ENCODE peak calls at places on chromosomes 6 and 20, in ten cellular contexts. P is COLO829; X is breast epithelium; Y is kidney epithelial cell; O is fibroblast of mammary gland; N is heart right ventricle; W is activated T-cell treated with anti-CD3 and anti-CD28 coated beads, Interleukin-2, amount 50 U/mL, for 24 hours; Q is NCI-H1417; T is lung microvascular endothelial cell; L is effector memory CD8-positive, alpha-beta T cell. G is an unnamed sample.

GRCh38 chr6:37906121-37906520 is 86.6 kb downstream of the ZFAND3 start:
- DNase-seq in P (no peak), X (no peak), Y (no peak), O (no peak), N (no peak), W (no peak), Q (no peak), T (peak), L (no peak), G (no peak)

GRCh38 chr6:170265655-170266054 is 25.2 kb downstream of the DLL1 start:
- DNase-seq in P (no peak), X (no peak), Y (no peak), O (no peak), N (peak), W (no peak), Q (peak), T (no peak), L (no peak), G (no peak)

GRCh38 chr6:47207261-47207660 is 102.4 kb downstream of the TNFRSF21 start:
- DNase-seq in P (no peak), X (no peak), Y (no peak), O (no peak), N (no peak), W (no peak), Q (peak), T (no peak), L (no peak), G (no peak)

GRCh38 chr6:90425161-90425641 is 128.6 kb upstream of the BACH2 start:
- DNase-seq in P (no peak), X (no peak), Y (no peak), O (no peak), N (no peak), W (no peak), Q (no peak), T (no peak), L (peak), G (no peak)

GRCh38 chr6:21885532-21886089 is 292.1 kb downstream of the SOX4 start:
- DNase-seq in P (peak), X (peak), Y (peak), O (peak), N (peak), W (no peak), Q (no peak), T (peak), L (no peak), G (no peak)

GRCh38 chr20:52269926-52270325 is 78.3 kb upstream of the ZFP64 start:
- DNase-seq in P (no peak), X (no peak), Y (no peak), O (no peak), N (no peak), W (no peak), Q (no peak), T (no peak), L (no peak), G (no peak)

GRCh38 chr6:55212147-55212546 is 37.8 kb downstream of the HCRTR2 start:
- DNase-seq in P (no peak), X (no peak), Y (no peak), O (no peak), N (no peak), W (no peak), Q (no peak), T (no peak), L (no peak), G (no peak)

GRCh38 chr6:95581073-95581472 is 3.7 kb downstream of the MANEA start:
- DNase-seq in P (no peak), X (no peak), Y (no peak), O (peak), N (no peak), W (no peak), Q (peak), T (no peak), L (no peak), G (no peak)

GRCh38 chr6:5634525-5634924 is 372.2 kb downstream of the NRN1 start:
- DNase-seq in P (no peak), X (no peak), Y (no peak), O (no peak), N (no peak), W (no peak), Q (no peak), T (no peak), L (no peak), G (no peak)

GRCh38 chr6:116409756-116410155 is 39.0 kb downstream of the DSE start:
- DNase-seq in P (no peak), X (no peak), Y (no peak), O (no peak), N (no peak), W (no peak), Q (no peak), T (no peak), L (no peak), G (no peak)

GRCh38 chr6:95548188-95548837 is 29.0 kb upstream of the MANEA start:
- DNase-seq in P (no peak), X (no peak), Y (no peak), O (no peak), N (no peak), W (no peak), Q (peak), T (no peak), L (no peak), G (no peak)

GRCh38 chr6:12182676-12183075 is 107.5 kb upstream of the EDN1 start:
- DNase-seq in P (no peak), X (no peak), Y (peak), O (peak), N (no peak), W (no peak), Q (no peak), T (no peak), L (no peak), G (no peak)

GRCh38 chr20:54263266-54263665 is 55.4 kb downstream of the PFDN4 start:
- DNase-seq in P (no peak), X (no peak), Y (no peak), O (no peak), N (no peak), W (no peak), Q (no peak), T (no peak), L (no peak), G (no peak)

GRCh38 chr6:11769816-11770545 is 8.6 kb downstream of the ADTRP start:
- DNase-seq in P (no peak), X (no peak), Y (no peak), O (no peak), N (no peak), W (no peak), Q (peak), T (no peak), L (no peak), G (no peak)

GRCh38 chr6:160065200-160065599 is 56.4 kb upstream of the SLC22A1 start:
- DNase-seq in P (no peak), X (no peak), Y (no peak), O (no peak), N (no peak), W (no peak), Q (no peak), T (peak), L (no peak), G (no peak)

GRCh38 chr6:118651282-118652050 is at the start of gene CEP85L:
- DNase-seq in P (peak), X (peak), Y (peak), O (peak), N (peak), W (peak), Q (peak), T (peak), L (peak), G (peak)

GRCh38 chr20:50709574-50709973 is 18.2 kb upstream of the RIPOR3 start:
- DNase-seq in P (no peak), X (no peak), Y (no peak), O (no peak), N (no peak), W (no peak), Q (peak), T (no peak), L (no peak), G (no peak)

GRCh38 chr6:5457036-5457435 is 195.7 kb downstream of the FARS2 start:
- DNase-seq in P (no peak), X (no peak), Y (no peak), O (peak), N (no peak), W (no peak), Q (no peak), T (peak), L (no peak), G (no peak)

G was measured in GM12891.